ENCODE peak calls at places on chromosomes 7 and 10, in five cellular contexts. I is stomach, H is GM12865, B is HFF-Myc, N is heart right ventricle. T is an unnamed sample.

GRCh38 chr7:41872951-41873350 is 170.1 kb upstream of the INHBA start:
- DNase-seq in I (no peak), H (no peak), B (no peak), N (no peak), T (no peak)

GRCh38 chr7:101015626-101016025 is 4.3 kb upstream of the MUC17 start:
- DNase-seq in I (no peak), H (no peak), B (no peak), N (no peak), T (no peak)

GRCh38 chr10:119306514-119306951 is 99.2 kb downstream of the GRK5 start:
- DNase-seq in I (peak), H (peak), B (no peak), N (no peak), T (no peak)

GRCh38 chr10:48215983-48216505 is 58.5 kb downstream of the FRMPD2 start:
- DNase-seq in I (no peak), H (no peak), B (no peak), N (no peak), T (no peak)

GRCh38 chr10:121734517-121735137 is 136.4 kb upstream of the FGFR2 start:
- DNase-seq in I (no peak), H (peak), B (no peak), N (no peak), T (no peak)

GRCh38 chr10:62851449-62851848 is 35.3 kb upstream of the EGR2 start:
- DNase-seq in I (no peak), H (peak), B (no peak), N (no peak), T (no peak)

GRCh38 chr7:132739271-132739955 is 163.1 kb upstream of the PLXNA4 start:
- DNase-seq in I (no peak), H (no peak), B (peak), N (no peak), T (no peak)

GRCh38 chr7:137987968-137988367 is 13.9 kb downstream of the CREB3L2 start:
- DNase-seq in I (no peak), H (peak), B (no peak), N (no peak), T (no peak)

GRCh38 chr10:87966454-87966853 is 103.0 kb downstream of the PTEN start:
- DNase-seq in I (no peak), H (no peak), B (no peak), N (no peak), T (no peak)

GRCh38 chr7:6386779-6387178 is 61.0 kb downstream of the DAGLB start:
- DNase-seq in I (no peak), H (no peak), B (no peak), N (no peak), T (no peak)

GRCh38 chr7:40826419-40827216 is 691.8 kb downstream of the SUGCT start:
- DNase-seq in I (no peak), H (no peak), B (no peak), N (no peak), T (no peak)

GRCh38 chr7:148622887-148623585 is 32.5 kb downstream of the C7orf33 start:
- DNase-seq in I (no peak), H (no peak), B (no peak), N (no peak), T (no peak)

GRCh38 chr7:67105382-67105781 is 108.7 kb downstream of the TYW1 start:
- DNase-seq in I (no peak), H (no peak), B (no peak), N (no peak), T (no peak)

GRCh38 chr7:44978511-44979366 is at the start of gene MYO1G:
- DNase-seq in I (peak), H (peak), B (no peak), N (peak), T (no peak)

GRCh38 chr7:151408839-151409554 is 841 bp downstream of the WDR86 start:
- DNase-seq in I (no peak), H (peak), B (no peak), N (no peak), T (no peak)

GRCh38 chr7:98352621-98353020 is 48.3 kb downstream of the BAIAP2L1 start:
- DNase-seq in I (no peak), H (no peak), B (peak), N (no peak), T (no peak)

GRCh38 chr10:130190065-130190736 is 54.0 kb downstream of the GLRX3 start:
- DNase-seq in I (peak), H (peak), B (peak), N (peak), T (peak)

GRCh38 chr7:112873831-112874553 is 83.8 kb upstream of the TMEM168 start:
- DNase-seq in I (no peak), H (peak), B (no peak), N (no peak), T (no peak)

GRCh38 chr7:73715648-73716317 is 3.7 kb downstream of the STX1A start:
- DNase-seq in I (peak), H (no peak), B (peak), N (no peak), T (no peak)

GRCh38 chr10:46048152-46048551 is 2.1 kb upstream of the MSMB start:
- DNase-seq in I (no peak), H (no peak), B (no peak), N (no peak), T (no peak)

GRCh38 chr10:133396035-133396624 is 2.2 kb downstream of the MTG1 start:
- DNase-seq in I (peak), H (no peak), B (no peak), N (no peak), T (no peak)

GRCh38 chr10:114791768-114792167 is 29.8 kb upstream of the FHIP2A start:
- DNase-seq in I (no peak), H (no peak), B (no peak), N (no peak), T (peak)

GRCh38 chr10:44439436-44439835 is 54.5 kb upstream of the CXCL12 start:
- DNase-seq in I (no peak), H (no peak), B (no peak), N (no peak), T (no peak)

GRCh38 chr7:127786184-127786583 is 134.2 kb downstream of the SND1 start:
- DNase-seq in I (no peak), H (no peak), B (no peak), N (no peak), T (peak)

GRCh38 chr7:47991741-47992311 is 12.4 kb upstream of the HUS1 start:
- DNase-seq in I (peak), H (peak), B (peak), N (peak), T (peak)

GRCh38 chr7:13240349-13240748 is 552.9 kb downstream of the ARL4A start:
- DNase-seq in I (no peak), H (no peak), B (no peak), N (no peak), T (peak)

GRCh38 chr7:4119848-4120247 is 562.2 kb upstream of the FOXK1 start:
- DNase-seq in I (no peak), H (no peak), B (no peak), N (no peak), T (no peak)

GRCh38 chr7:27779873-27780272 is 39.9 kb downstream of the TAX1BP1 start:
- DNase-seq in I (no peak), H (no peak), B (no peak), N (no peak), T (no peak)

GRCh38 chr10:132510174-132510611 is 27.4 kb upstream of the INPP5A start:
- DNase-seq in I (no peak), H (no peak), B (no peak), N (no peak), T (no peak)

GRCh38 chr10:10517866-10518265 is 499.8 kb upstream of the CELF2 start:
- DNase-seq in I (no peak), H (no peak), B (no peak), N (no peak), T (no peak)

GRCh38 chr10:31133251-31133627 is 101.6 kb upstream of the ZNF438 start:
- DNase-seq in I (no peak), H (no peak), B (no peak), N (no peak), T (no peak)

GRCh38 chr7:48274662-48275061 is 103.4 kb downstream of the ABCA13 start:
- DNase-seq in I (no peak), H (no peak), B (no peak), N (no peak), T (peak)

GRCh38 chr7:47763063-47763974 is 181.4 kb upstream of the TNS3 start:
- DNase-seq in I (no peak), H (no peak), B (peak), N (no peak), T (no peak)

GRCh38 chr7:153017197-153017596 is 257.6 kb downstream of the ACTR3B start:
- DNase-seq in I (no peak), H (no peak), B (no peak), N (no peak), T (no peak)

GRCh38 chr7:106773228-106773627 is 91.9 kb upstream of the PIK3CG start:
- DNase-seq in I (no peak), H (no peak), B (no peak), N (no peak), T (no peak)

GRCh38 chr7:159121068-159121467 is 23.6 kb downstream of the VIPR2 start:
- DNase-seq in I (no peak), H (no peak), B (no peak), N (no peak), T (no peak)

GRCh38 chr10:43138757-43139241 is 554 bp downstream of the CSGALNACT2 start:
- DNase-seq in I (no peak), H (peak), B (no peak), N (no peak), T (no peak)

GRCh38 chr7:155166673-155167370 is 96.7 kb downstream of the HTR5A start:
- DNase-seq in I (no peak), H (peak), B (peak), N (no peak), T (no peak)

GRCh38 chr10:125964558-125964957 is 68.2 kb downstream of the FANK1 start:
- DNase-seq in I (no peak), H (no peak), B (no peak), N (no peak), T (no peak)

GRCh38 chr10:125967533-125967932 is 71.2 kb downstream of the FANK1 start:
- DNase-seq in I (no peak), H (no peak), B (no peak), N (no peak), T (no peak)

GRCh38 chr10:125961743-125962142 is 65.4 kb downstream of the FANK1 start:
- DNase-seq in I (no peak), H (no peak), B (no peak), N (no peak), T (no peak)

GRCh38 chr10:125962200-125962599 is 65.8 kb downstream of the FANK1 start:
- DNase-seq in I (no peak), H (no peak), B (no peak), N (no peak), T (no peak)
- TF ChIP-seq CTCF in I (no peak), H (no peak), B (no peak), N (no peak), T (no peak)

GRCh38 chr7:53131697-53132096 is 96.3 kb downstream of the POM121L12 start:
- DNase-seq in I (no peak), H (no peak), B (no peak), N (no peak), T (no peak)
- TF ChIP-seq CTCF in I (no peak), H (no peak), B (no peak), N (no peak), T (no peak)

GRCh38 chr10:123254287-123254858 is 100.2 kb downstream of the BUB3 start:
- DNase-seq in I (no peak), H (no peak), B (no peak), N (no peak), T (no peak)

GRCh38 chr10:123262456-123262855 is 108.3 kb downstream of the BUB3 start:
- DNase-seq in I (no peak), H (no peak), B (no peak), N (no peak), T (no peak)

GRCh38 chr10:123252779-123253178 is 98.6 kb downstream of the BUB3 start:
- DNase-seq in I (no peak), H (no peak), B (no peak), N (no peak), T (no peak)

DNA sequence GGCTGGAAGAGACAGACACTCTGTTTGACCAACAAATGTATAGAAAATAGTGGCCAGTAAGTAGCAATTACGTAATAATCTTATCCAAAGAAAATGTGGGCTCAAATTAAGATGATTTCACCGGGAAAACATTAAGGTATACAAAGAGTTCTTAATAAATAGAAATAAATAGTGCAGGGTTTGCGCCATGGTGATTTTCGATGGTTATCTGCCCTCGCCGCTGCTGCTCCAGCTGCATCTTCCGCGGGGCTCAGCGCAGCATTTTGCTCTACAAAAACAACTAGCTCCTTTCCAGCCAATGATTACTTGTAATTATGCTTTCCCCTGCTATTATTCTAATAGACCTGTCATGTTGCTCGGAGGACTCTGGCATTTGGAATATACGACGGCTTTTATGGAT is 103.7 kb downstream of the BUB3 start:
- DNase-seq in I (no peak), H (no peak), B (no peak), N (no peak), T (no peak)
- TF ChIP-seq CTCF in I (no peak), H (no peak), B (no peak), N (no peak), T (no peak)

DNA sequence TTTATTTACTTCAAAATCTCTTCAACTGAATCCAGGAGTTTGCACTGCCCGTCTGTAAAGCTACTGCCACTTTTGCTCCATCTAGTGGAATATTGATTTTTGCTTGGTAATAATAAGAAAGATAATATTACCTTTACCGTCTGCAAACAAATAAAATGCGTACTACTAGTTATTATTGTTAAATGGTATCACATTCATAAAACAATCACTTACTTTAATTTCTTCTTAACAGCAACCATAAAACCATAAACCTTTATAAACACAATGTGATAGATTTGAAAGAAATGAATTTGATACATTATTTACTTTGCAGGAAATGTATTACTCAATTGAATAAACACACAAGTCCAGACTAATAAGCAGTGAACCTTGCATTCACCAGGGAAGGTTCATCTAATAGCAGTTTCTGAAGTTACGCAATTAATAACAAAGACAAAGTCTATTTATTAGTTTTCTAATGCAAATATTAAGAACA is 6.4 kb downstream of the AGMO start:
- DNase-seq in I (no peak), H (no peak), B (no peak), N (no peak), T (no peak)
- TF ChIP-seq CTCF in I (no peak), H (no peak), B (peak), N (peak), T (peak)

DNA sequence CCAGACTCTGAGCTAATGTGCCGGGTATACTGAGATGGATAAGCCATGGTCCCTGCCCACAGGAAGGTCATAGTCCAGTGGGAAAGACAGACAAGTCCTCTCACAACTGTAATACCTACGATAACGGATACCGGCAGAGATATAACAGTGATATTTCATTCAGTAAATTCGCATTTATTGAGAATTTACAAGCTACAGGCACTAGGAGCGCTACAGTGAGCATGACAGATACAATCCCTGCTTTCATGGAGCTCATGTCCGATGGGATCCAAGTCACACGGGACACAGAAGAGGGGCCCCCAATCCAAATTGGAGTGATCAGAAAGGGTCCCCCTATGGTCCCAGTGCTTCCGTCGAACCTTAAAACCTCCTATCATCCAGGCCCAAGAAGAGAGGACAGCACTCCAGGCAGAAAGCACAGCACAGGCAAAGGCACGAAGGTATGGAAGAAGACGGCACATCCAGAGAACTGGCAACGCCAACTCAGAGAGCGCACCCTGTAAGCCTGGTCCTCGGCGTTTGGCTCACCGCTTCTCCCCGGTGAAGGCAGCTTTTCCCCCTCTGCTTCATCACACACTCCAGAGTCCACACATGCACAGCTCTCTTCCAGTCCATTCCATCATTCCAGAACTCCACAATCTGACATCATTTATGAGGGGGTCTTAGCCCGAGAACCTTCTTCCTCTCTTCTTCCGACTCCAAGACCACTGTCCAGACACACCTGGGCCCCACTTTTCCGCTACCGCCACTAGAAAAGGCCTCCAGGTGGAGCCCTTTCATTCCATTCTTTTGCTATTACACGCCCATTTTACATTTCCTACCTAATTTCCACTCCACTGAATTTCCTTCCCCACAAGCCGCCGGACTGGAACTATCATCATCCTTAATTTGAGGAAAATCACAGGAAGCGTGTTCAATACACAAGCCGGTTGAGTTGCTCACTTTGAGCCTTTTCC is 47.8 kb upstream of the NKX2-3 start:
- DNase-seq in I (no peak), H (no peak), B (no peak), N (no peak), T (no peak)
- TF ChIP-seq CTCF in I (peak), H (no peak), B (peak), N (no peak), T (peak)

GRCh38 chr7:1421946-1422345 is 37.3 kb downstream of the MICALL2 start:
- DNase-seq in I (no peak), H (no peak), B (no peak), N (no peak), T (no peak)

GRCh38 chr7:1419310-1419634 is 40.0 kb downstream of the MICALL2 start:
- DNase-seq in I (no peak), H (no peak), B (no peak), N (no peak), T (no peak)

GRCh38 chr7:1418505-1419309 is 40.6 kb downstream of the MICALL2 start:
- DNase-seq in I (no peak), H (no peak), B (no peak), N (no peak), T (no peak)

GRCh38 chr7:1421020-1421790 is 38.1 kb downstream of the MICALL2 start:
- DNase-seq in I (no peak), H (no peak), B (no peak), N (no peak), T (no peak)

DNA sequence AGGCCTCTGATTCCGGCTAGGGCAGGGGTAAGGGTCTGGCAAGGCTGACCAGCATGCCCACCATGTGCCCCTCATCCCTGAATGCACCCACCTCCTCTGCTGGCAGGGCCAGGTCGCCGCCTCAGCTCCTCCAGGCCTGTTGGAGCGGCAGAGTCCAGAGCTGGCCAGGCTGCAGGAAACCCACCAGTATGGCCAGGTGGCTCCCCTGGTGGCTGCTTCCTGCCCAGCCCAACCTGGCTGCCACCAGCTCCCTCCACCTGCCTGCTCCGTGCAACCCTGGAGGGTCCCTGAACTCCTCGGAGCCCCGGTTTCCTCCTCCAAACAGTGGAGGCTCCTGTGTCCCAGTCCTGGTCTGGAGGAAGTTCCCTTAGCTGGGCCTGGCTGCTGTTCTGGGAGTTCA is 39.6 kb downstream of the MICALL2 start:
- DNase-seq in I (no peak), H (no peak), B (no peak), N (no peak), T (no peak)
- TF ChIP-seq CTCF in I (no peak), H (no peak), B (no peak), N (no peak), T (no peak)

T was measured in retinal pigment epithelial cell.